ENCODE peak calls at places on chromosomes 5 and 9, in eight cellular contexts. V is fibroblast of pulmonary artery, K is smooth muscle cell of the brain vasculature, G is NCI-H510A, O is NCI-H1092, Q is stomach, Y is IMR-90, I is T-helper 2 cell. F is an unnamed sample.

GRCh38 chr5:103901885-103902284 is 339.3 kb upstream of the NUDT12 start:
- DNase-seq in Y (no peak), Q (no peak), K (no peak), V (no peak), O (no peak), I (no peak), G (no peak), F (no peak)

GRCh38 chr9:137544176-137544755 is 5.9 kb downstream of the PNPLA7 start:
- DNase-seq in Y (no peak), I (no peak), Q (no peak), V (peak; percentile 26), G (no peak), K (no peak), O (no peak), F (no peak)

GRCh38 chr5:176578391-176578808 is 29.3 kb downstream of the CDHR2 start:
- DNase-seq in Q (peak; percentile 80), Y (peak; percentile 38), G (peak; percentile 61), I (peak; percentile 49), V (peak; percentile 56), O (no peak), K (no peak), F (peak; percentile 35)

GRCh38 chr9:82679488-82679887 is 383.5 kb downstream of the RASEF start:
- DNase-seq in I (no peak), K (no peak), Q (no peak), Y (no peak), V (no peak), G (no peak), O (no peak), F (no peak)

GRCh38 chr5:170651902-170652301 is 131.6 kb upstream of the GABRP start:
- DNase-seq in Q (no peak), O (no peak), I (no peak), V (no peak), Y (no peak), K (no peak), G (peak; percentile 5), F (no peak)

GRCh38 chr5:34707451-34708107 is 51.5 kb downstream of the RAI14 start:
- DNase-seq in K (no peak), G (no peak), I (no peak), V (no peak), O (no peak), Y (no peak), Q (no peak), F (no peak)

GRCh38 chr9:121991305-121991661 is 101.8 kb downstream of the TTLL11 start:
- DNase-seq in K (no peak), Y (no peak), I (no peak), V (no peak), O (no peak), Q (no peak), G (no peak), F (no peak)

GRCh38 chr5:30957591-30957990 is 235.9 kb upstream of the CDH6 start:
- DNase-seq in Y (no peak), G (no peak), I (no peak), Q (no peak), O (no peak), V (no peak), K (no peak), F (no peak)

GRCh38 chr5:98193921-98194760 is 579.3 kb upstream of the RGMB start:
- DNase-seq in K (no peak), O (no peak), G (no peak), Y (no peak), V (no peak), I (no peak), Q (no peak), F (no peak)

GRCh38 chr9:73871636-73872035 is 625.5 kb upstream of the RORB start:
- DNase-seq in I (no peak), O (no peak), K (no peak), Y (no peak), V (no peak), Q (no peak), G (no peak), F (no peak)

GRCh38 chr5:27702339-27702820 is 664.0 kb upstream of the CDH9 start:
- DNase-seq in I (no peak), V (peak; percentile 58), O (no peak), Y (no peak), G (no peak), K (no peak), Q (no peak), F (peak; percentile 37)

GRCh38 chr9:136619742-136620440 is 42.8 kb upstream of the EGFL7 start:
- DNase-seq in I (no peak), G (no peak), Y (peak; percentile 51), O (no peak), K (no peak), Q (peak; percentile 83), V (no peak), F (no peak)

GRCh38 chr5:108472237-108472636 is 90.3 kb upstream of the FBXL17 start:
- DNase-seq in I (no peak), Y (peak; percentile 51), O (no peak), K (no peak), Q (no peak), G (no peak), V (no peak), F (no peak)

GRCh38 chr5:109927639-109928038 is 237.9 kb downstream of the MAN2A1 start:
- DNase-seq in I (no peak), V (no peak), G (no peak), O (no peak), Q (no peak), K (no peak), Y (no peak), F (no peak)

GRCh38 chr9:106862115-106862945 is 636 bp upstream of the ZNF462 start:
- DNase-seq in G (no peak), I (no peak), Y (peak; percentile 52), V (peak; percentile 56), Q (no peak), O (peak; percentile 65), K (no peak), F (no peak)

GRCh38 chr5:134447815-134448520 is 36.3 kb upstream of the CDKN2AIPNL start:
- DNase-seq in G (no peak), K (no peak), Y (no peak), I (no peak), V (no peak), Q (no peak), O (no peak), F (no peak)

GRCh38 chr9:124770359-124771020 is 621 bp downstream of the NR6A1 start:
- DNase-seq in Q (no peak), Y (no peak), K (no peak), V (no peak), G (peak; percentile 18), O (no peak), I (no peak), F (no peak)

GRCh38 chr5:120540097-120540496 is 76.0 kb downstream of the PRR16 start:
- DNase-seq in V (no peak), O (no peak), K (no peak), Q (no peak), G (no peak), I (no peak), Y (no peak), F (no peak)

GRCh38 chr5:138065102-138065501 is 18.7 kb upstream of the WNT8A start:
- DNase-seq in O (no peak), Y (no peak), I (no peak), V (no peak), K (no peak), G (no peak), Q (no peak), F (no peak)

GRCh38 chr9:75471549-75472114 is 383.3 kb downstream of the OSTF1 start:
- DNase-seq in Q (no peak), I (no peak), K (no peak), V (no peak), G (no peak), Y (no peak), O (no peak), F (no peak)

GRCh38 chr5:54514269-54514668 is 3.3 kb upstream of the SNX18 start:
- DNase-seq in Q (no peak), K (no peak), I (peak; percentile 22), V (no peak), Y (no peak), O (no peak), G (no peak), F (no peak)

GRCh38 chr9:19420877-19421276 is 12.1 kb downstream of the ACER2 start:
- DNase-seq in G (no peak), Q (no peak), V (no peak), I (no peak), K (no peak), O (no peak), Y (no peak), F (no peak)

GRCh38 chr5:172450861-172451695 is 3.2 kb downstream of the SH3PXD2B start:
- DNase-seq in I (peak; percentile 28), K (no peak), Q (no peak), O (no peak), V (peak; percentile 71), Y (no peak), G (no peak), F (no peak)

GRCh38 chr5:126848253-126848652 is 71.3 kb downstream of the LMNB1 start:
- DNase-seq in V (no peak), K (no peak), I (no peak), Q (no peak), Y (no peak), G (no peak), O (no peak), F (no peak)

GRCh38 chr9:21993893-21994525 is at the start of gene CDKN2A:
- DNase-seq in Q (peak; percentile 46), Y (peak; percentile 31), K (no peak), G (peak; percentile 81), V (peak; percentile 55), I (peak; percentile 71), O (no peak), F (peak; percentile 61)

GRCh38 chr9:97293207-97293721 is 14.2 kb upstream of the CCDC180 start:
- DNase-seq in K (peak; percentile 31), I (no peak), O (peak; percentile 24), G (peak; percentile 13), V (peak; percentile 62), Q (no peak), Y (peak; percentile 27), F (peak; percentile 84)